ENCODE peak calls at places on chromosomes 13 and 19, in five cellular contexts. X is HS-5, L is NCI-H1092, W is NCI-H510A, S is heart right ventricle. Z is an unnamed sample.

GRCh38 chr13:20383058-20383457 is 142.6 kb downstream of the CRYL1 start:
- DNase-seq in X (no peak), S (no peak), L (peak; percentile 45), W (no peak), Z (no peak)

GRCh38 chr19:56132316-56132822 is 8.7 kb upstream of the ZNF444 start:
- DNase-seq in S (peak; percentile 45), L (no peak), X (no peak), W (no peak), Z (no peak)

GRCh38 chr13:98004107-98004506 is 50.6 kb downstream of the IPO5 start:
- DNase-seq in X (no peak), W (no peak), S (no peak), L (no peak), Z (no peak)

GRCh38 chr13:25067054-25067453 is 28.9 kb upstream of the PABPC3 start:
- DNase-seq in X (no peak), W (peak; percentile 23), L (no peak), S (no peak), Z (no peak)

GRCh38 chr13:100212904-100213538 is 124.1 kb downstream of the PCCA start:
- DNase-seq in W (no peak), X (no peak), L (no peak), S (no peak), Z (no peak)

GRCh38 chr13:113927661-113928581 is 46.0 kb downstream of the C13orf46 start:
- DNase-seq in W (no peak), S (peak; percentile 55), L (no peak), X (peak; percentile 69), Z (peak; percentile 36)

GRCh38 chr13:113545931-113546516 is 38.5 kb upstream of the TFDP1 start:
- DNase-seq in X (no peak), W (no peak), S (no peak), L (no peak), Z (peak; percentile 28)

GRCh38 chr13:79749985-79750551 is 269.1 kb downstream of the NDFIP2 start:
- DNase-seq in W (no peak), S (peak; percentile 53), X (peak; percentile 53), L (no peak), Z (no peak)

GRCh38 chr19:49513746-49514118 is 1.3 kb downstream of the FCGRT start:
- DNase-seq in X (no peak), W (no peak), S (no peak), L (no peak), Z (no peak)

GRCh38 chr13:114234645-114235421 is at the start of gene CDC16:
- DNase-seq in X (peak; percentile 39), W (peak; percentile 86), S (peak; percentile 93), L (peak; percentile 98), Z (peak; percentile 92)

GRCh38 chr13:94416454-94417080 is 62.9 kb downstream of the DCT start:
- DNase-seq in S (no peak), X (no peak), W (peak; percentile 34), L (peak; percentile 78), Z (no peak)

GRCh38 chr19:28635962-28636629 is 576.9 kb downstream of the UQCRFS1 start:
- DNase-seq in X (no peak), S (no peak), W (no peak), L (no peak), Z (no peak)

GRCh38 chr13:50400930-50401553 is 385.8 kb downstream of the KCNRG start:
- DNase-seq in X (no peak), S (no peak), L (no peak), W (no peak), Z (no peak)

GRCh38 chr19:9836021-9836420 is 903 bp downstream of the PIN1 start:
- DNase-seq in X (no peak), W (no peak), S (no peak), L (no peak), Z (no peak)

GRCh38 chr13:73251866-73252265 is 193.1 kb downstream of the KLF5 start:
- DNase-seq in L (no peak), W (no peak), X (no peak), S (no peak), Z (no peak)

GRCh38 chr13:20359335-20359734 is 127.2 kb upstream of the GJB6 start:
- DNase-seq in X (peak; percentile 79), L (no peak), W (no peak), S (no peak), Z (no peak)

GRCh38 chr13:96294930-96295657 is 205.2 kb downstream of the HS6ST3 start:
- DNase-seq in S (no peak), W (no peak), L (no peak), X (no peak), Z (no peak)

GRCh38 chr19:45152504-45153338 is 8.1 kb downstream of the NKPD1 start:
- DNase-seq in X (no peak), L (no peak), S (peak; percentile 42), W (no peak), Z (peak; percentile 72)

GRCh38 chr19:48123907-48124675 is 13.5 kb upstream of the PLA2G4C start:
- DNase-seq in X (peak; percentile 68), S (no peak), L (no peak), W (no peak), Z (peak; percentile 67)

GRCh38 chr19:36547001-36547732 is 19.1 kb upstream of the ZNF260 start:
- DNase-seq in X (no peak), S (no peak), L (no peak), W (no peak), Z (no peak)

GRCh38 chr13:112702983-112703379 is 13.1 kb downstream of the ATP11A start:
- DNase-seq in S (no peak), X (no peak), L (no peak), W (no peak), Z (no peak)

GRCh38 chr13:37680137-37680536 is 81.6 kb upstream of the POSTN start:
- DNase-seq in W (no peak), X (no peak), L (no peak), S (no peak), Z (no peak)

GRCh38 chr19:20171285-20171684 is 4.3 kb downstream of the ZNF486 start:
- DNase-seq in S (no peak), W (no peak), L (no peak), X (no peak), Z (no peak)

GRCh38 chr19:1430201-1430621 is 8.0 kb upstream of the RPS15 start:
- DNase-seq in S (no peak), X (no peak), L (no peak), W (no peak), Z (no peak)

GRCh38 chr13:40452741-40453665 is 213.4 kb downstream of the FOXO1 start:
- DNase-seq in S (no peak), W (no peak), L (no peak), X (no peak), Z (peak; percentile 35)

GRCh38 chr13:60756306-60756705 is 359.3 kb downstream of the TDRD3 start:
- DNase-seq in W (no peak), L (no peak), X (no peak), S (no peak), Z (no peak)

GRCh38 chr19:19758164-19758563 is 25.3 kb upstream of the ZNF14 start:
- DNase-seq in L (no peak), W (no peak), S (no peak), X (no peak), Z (no peak)

GRCh38 chr19:15576526-15577156 is 38.4 kb upstream of the CYP4F8 start:
- DNase-seq in L (no peak), X (no peak), W (no peak), S (no peak), Z (peak; percentile 32)

GRCh38 chr13:33787051-33787591 is 30.8 kb upstream of the RFC3 start:
- DNase-seq in W (no peak), X (no peak), S (no peak), L (no peak), Z (no peak)

GRCh38 chr13:87975035-87975434 is 303.9 kb downstream of the SLITRK5 start:
- DNase-seq in X (no peak), W (no peak), L (no peak), S (no peak), Z (no peak)